ENCODE peak calls at places on chromosomes 7 and 10, in nine cellular contexts. Z, I, O, T, W, D, Y, J and F are unnamed samples.
A peak's percentile ranks its signal among the peaks of the same experiment; 100 is the strongest.

GRCh38 chr7:24767878-24768569 is 10.8 kb upstream of the GSDME start:
- DNase-seq in Z (no peak), T (no peak), Y (no peak), W (no peak), J (no peak), I (no peak), O (no peak), D (no peak), F (no peak)

GRCh38 chr7:120944826-120945562 is 5.6 kb upstream of the ING3 start:
- DNase-seq in T (no peak), Y (no peak), D (no peak), W (no peak), Z (no peak), O (no peak), I (no peak), J (no peak), F (no peak)

GRCh38 chr10:57482259-57482658 is 785.4 kb downstream of the IPMK start:
- DNase-seq in O (no peak), J (no peak), D (no peak), T (no peak), Z (no peak), I (no peak), W (no peak), Y (no peak), F (no peak)

GRCh38 chr7:253491-254336 is 36.3 kb upstream of the FOXL3 start:
- DNase-seq in D (no peak), J (no peak), I (no peak), Y (no peak), T (no peak), W (no peak), O (peak; percentile 80), Z (no peak), F (no peak)

GRCh38 chr7:12534046-12534445 is 36.5 kb upstream of the SCIN start:
- DNase-seq in Y (no peak), Z (no peak), O (no peak), W (no peak), J (no peak), T (no peak), D (no peak), I (no peak), F (no peak)

GRCh38 chr7:114851406-114852025 is 70.4 kb upstream of the MDFIC start:
- DNase-seq in Y (no peak), Z (no peak), T (no peak), O (no peak), I (no peak), J (no peak), D (peak; percentile 9), W (no peak), F (no peak)

GRCh38 chr7:31416381-31416780 is 75.9 kb upstream of the NEUROD6 start:
- DNase-seq in T (no peak), D (no peak), J (no peak), Z (no peak), I (no peak), W (no peak), Y (no peak), O (no peak), F (no peak)

GRCh38 chr7:41156268-41156667 is 546.6 kb downstream of the INHBA start:
- DNase-seq in W (no peak), Y (no peak), O (no peak), I (no peak), J (no peak), D (peak; percentile 39), T (no peak), Z (no peak), F (no peak)

GRCh38 chr10:110504111-110504735 is 6.5 kb downstream of the DUSP5 start:
- DNase-seq in Z (no peak), Y (peak; percentile 74), J (peak; percentile 65), W (peak; percentile 85), T (no peak), I (no peak), D (peak; percentile 93), O (no peak), F (no peak)